ENCODE peak calls at places on chromosomes 11 and 22, in four cellular contexts. G is left ventricle myocardium inferior, Q is A549, O is heart left ventricle. E is an unnamed sample. For H3K4me1, the result is how much of the 10 kb centered on the place peaks cover.

GRCh38 chr11:61654397-61654829 is 25.8 kb upstream of the DAGLA start:
- DNase-seq in G (peak), Q (no peak), O (peak), E (peak)

GRCh38 chr11:59206635-59207034 is 6.1 kb downstream of the MPEG1 start:
- DNase-seq in G (no peak), Q (peak), O (no peak), E (no peak)

GRCh38 chr22:37485006-37485713 is 1.0 kb downstream of the MFNG start:
- DNase-seq in G (no peak), Q (no peak), O (no peak), E (no peak)

GRCh38 chr22:37563153-37564081 is 3.1 kb downstream of the CDC42EP1 start:
- DNase-seq in G (peak), Q (peak), O (no peak), E (peak)

GRCh38 chr22:35457729-35458546 is 58.0 kb downstream of the MCM5 start:
- DNase-seq in G (no peak), Q (no peak), O (no peak), E (no peak)

GRCh38 chr11:77223797-77224196 is 77.7 kb downstream of the GDPD4 start:
- DNase-seq in G (no peak), Q (no peak), O (no peak), E (no peak)

GRCh38 chr11:57648791-57649735 is 649 bp downstream of the YPEL4 start:
- DNase-seq in G (no peak), Q (no peak), O (peak), E (no peak)

GRCh38 chr11:77634724-77635123 is 2.9 kb downstream of the CLNS1A start:
- DNase-seq in G (no peak), Q (no peak), O (no peak), E (no peak)

GRCh38 chr11:101583180-101584128 is at the start of gene TRPC6:
- DNase-seq in G (peak), Q (peak), O (peak), E (peak)

GRCh38 chr11:2525166-2525861 is 80.5 kb downstream of the KCNQ1 start:
- DNase-seq in G (peak), Q (no peak), O (peak), E (peak)

GRCh38 chr11:64784813-64785581 is 6.7 kb upstream of the SF1 start:
- DNase-seq in G (no peak), Q (no peak), O (no peak), E (no peak)

GRCh38 chr11:110728883-110729282 is 16.6 kb upstream of the ARHGAP20 start:
- DNase-seq in G (no peak), Q (no peak), O (no peak), E (no peak)

GRCh38 chr22:17777005-17777716 is 2.9 kb upstream of the BID start:
- DNase-seq in G (no peak), Q (no peak), O (peak), E (peak)

GRCh38 chr11:104060004-104060403 is 23.6 kb downstream of the DDI1 start:
- DNase-seq in G (no peak), Q (no peak), O (no peak), E (no peak)

GRCh38 chr22:42468841-42469240 is 36.6 kb upstream of the NFAM1 start:
- DNase-seq in G (no peak), Q (no peak), O (no peak), E (peak)

GRCh38 chr22:39562839-39563489 is 7.6 kb upstream of the CACNA1I start:
- DNase-seq in G (no peak), Q (no peak), O (no peak), E (no peak)

GRCh38 chr22:40789131-40789530 is 30.0 kb downstream of the SLC25A17 start:
- DNase-seq in G (no peak), Q (no peak), O (no peak), E (no peak)

GRCh38 chr11:124724854-124725718 is 14.7 kb upstream of the NRGN start:
- DNase-seq in G (no peak), Q (no peak), O (no peak), E (no peak)

GRCh38 chr22:42644422-42645340 is 4.3 kb upstream of the ATP5MGL start:
- DNase-seq in G (peak), Q (no peak), O (peak), E (peak)

GRCh38 chr11:65560555-65561418 is 2.6 kb upstream of the LTBP3 start:
- DNase-seq in G (peak), Q (peak), O (no peak), E (peak)

GRCh38 chr11:83222499-83222898 is 29.0 kb downstream of the ANKRD42 start:
- DNase-seq in G (no peak), Q (no peak), O (no peak), E (no peak)

GRCh38 chr22:37796079-37796478 is 11.7 kb upstream of the GCAT start:
- DNase-seq in G (no peak), Q (no peak), O (no peak), E (no peak)

GRCh38 chr22:36768616-36769015 is 7.3 kb downstream of the IFT27 start:
- DNase-seq in G (no peak), Q (no peak), O (no peak), E (no peak)

GRCh38 chr11:101428918-101429317 is 154.9 kb downstream of the TRPC6 start:
- DNase-seq in G (no peak), Q (peak), O (no peak), E (no peak)

GRCh38 chr22:25540128-25540790 is 24.2 kb upstream of the GRK3 start:
- DNase-seq in G (no peak), Q (no peak), O (no peak), E (no peak)

GRCh38 chr11:57251491-57252104 is 14.5 kb upstream of the APLNR start:
- DNase-seq in G (peak), Q (no peak), O (no peak), E (no peak)

GRCh38 chr11:10072142-10072541 is 221.9 kb downstream of the SBF2 start:
- DNase-seq in G (no peak), Q (no peak), O (no peak), E (no peak)

GRCh38 chr22:36398602-36399472 is 11.1 kb upstream of the MYH9 start:
- DNase-seq in G (no peak), Q (no peak), O (no peak), E (no peak)

GRCh38 chr11:119374632-119375394 is 6.7 kb downstream of the USP2 start:
- DNase-seq in G (no peak), Q (no peak), O (no peak), E (peak)

GRCh38 chr22:20395181-20395896 is 1.4 kb downstream of the ZNF74 start:
- DNase-seq in G (no peak), Q (no peak), O (no peak), E (peak)

GRCh38 chr22:20302438-20303228 is 17.2 kb downstream of the DGCR6L start:
- DNase-seq in G (no peak), Q (no peak), O (peak), E (no peak)

GRCh38 chr11:75275581-75275980 is 35.0 kb downstream of the TPBGL start:
- DNase-seq in G (peak), Q (no peak), O (peak), E (peak)

GRCh38 chr22:49780281-49780991 is 47.2 kb downstream of the BRD1 start:
- DNase-seq in G (peak), Q (no peak), O (no peak), E (peak)
- H3K4me1 ChIP-seq in G (under half), Q (under half), O (under half), E (under half)

GRCh38 chr22:26610983-26611382 is 6.8 kb downstream of the CRYBB1 start:
- DNase-seq in G (no peak), Q (peak), O (no peak), E (no peak)
- H3K4me1 ChIP-seq in G (under half), Q (under half), O (under half), E (under half)

GRCh38 chr11:13114566-13115465 is 105.7 kb downstream of the RASSF10 start:
- DNase-seq in G (no peak), Q (peak), O (no peak), E (no peak)
- H3K4me1 ChIP-seq in G (under half), Q (half or more), O (under half), E (under half)

GRCh38 chr11:114115406-114116054 is 56.0 kb downstream of the ZBTB16 start:
- DNase-seq in G (no peak), Q (no peak), O (no peak), E (no peak)
- H3K4me1 ChIP-seq in G (half or more), Q (under half), O (half or more), E (under half)

GRCh38 chr11:27353593-27354358 is 9.2 kb downstream of the CCDC34 start:
- DNase-seq in G (no peak), Q (no peak), O (no peak), E (no peak)

GRCh38 chr11:27356624-27357222 is 6.3 kb downstream of the CCDC34 start:
- DNase-seq in G (no peak), Q (no peak), O (no peak), E (no peak)

GRCh38 chr11:27354359-27354965 is 8.6 kb downstream of the CCDC34 start:
- DNase-seq in G (no peak), Q (no peak), O (no peak), E (no peak)

GRCh38 chr11:27357250-27357649 is 5.8 kb downstream of the CCDC34 start:
- DNase-seq in G (no peak), Q (no peak), O (no peak), E (no peak)

GRCh38 chr11:27355575-27356104 is 7.4 kb downstream of the CCDC34 start:
- DNase-seq in G (no peak), Q (no peak), O (no peak), E (no peak)
- H3K4me1 ChIP-seq in G (under half), Q (half or more), O (under half), E (under half)

GRCh38 chr11:16114978-16115871 is 241.1 kb downstream of the SOX6 start:
- DNase-seq in G (no peak), Q (no peak), O (no peak), E (no peak)
- H3K4me1 ChIP-seq in G (under half), Q (under half), O (under half), E (under half)

DNA sequence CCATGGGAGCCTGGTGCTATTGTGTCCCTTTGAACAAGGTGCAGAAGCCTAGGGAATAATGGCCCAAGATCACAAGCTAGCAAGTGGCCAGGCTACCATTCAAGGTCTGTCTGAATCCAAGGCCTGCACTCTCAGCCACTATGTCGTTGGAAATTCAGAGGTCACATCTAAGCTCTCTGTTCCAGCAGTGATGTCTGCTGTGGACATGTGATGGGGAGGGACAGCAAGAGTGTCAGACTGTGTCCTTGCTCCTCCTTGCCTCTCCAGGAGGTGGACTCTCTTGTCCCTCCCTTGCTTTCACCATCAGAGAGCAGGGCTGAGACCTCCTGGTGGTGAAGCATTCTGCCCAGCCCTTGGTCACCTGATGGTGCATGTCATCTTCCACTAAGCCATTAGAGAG is 37.2 kb upstream of the SUSD2 start:
- DNase-seq in G (no peak), Q (no peak), O (no peak), E (no peak)
- H3K4me1 ChIP-seq in G (half or more), Q (under half), O (half or more), E (under half)

DNA sequence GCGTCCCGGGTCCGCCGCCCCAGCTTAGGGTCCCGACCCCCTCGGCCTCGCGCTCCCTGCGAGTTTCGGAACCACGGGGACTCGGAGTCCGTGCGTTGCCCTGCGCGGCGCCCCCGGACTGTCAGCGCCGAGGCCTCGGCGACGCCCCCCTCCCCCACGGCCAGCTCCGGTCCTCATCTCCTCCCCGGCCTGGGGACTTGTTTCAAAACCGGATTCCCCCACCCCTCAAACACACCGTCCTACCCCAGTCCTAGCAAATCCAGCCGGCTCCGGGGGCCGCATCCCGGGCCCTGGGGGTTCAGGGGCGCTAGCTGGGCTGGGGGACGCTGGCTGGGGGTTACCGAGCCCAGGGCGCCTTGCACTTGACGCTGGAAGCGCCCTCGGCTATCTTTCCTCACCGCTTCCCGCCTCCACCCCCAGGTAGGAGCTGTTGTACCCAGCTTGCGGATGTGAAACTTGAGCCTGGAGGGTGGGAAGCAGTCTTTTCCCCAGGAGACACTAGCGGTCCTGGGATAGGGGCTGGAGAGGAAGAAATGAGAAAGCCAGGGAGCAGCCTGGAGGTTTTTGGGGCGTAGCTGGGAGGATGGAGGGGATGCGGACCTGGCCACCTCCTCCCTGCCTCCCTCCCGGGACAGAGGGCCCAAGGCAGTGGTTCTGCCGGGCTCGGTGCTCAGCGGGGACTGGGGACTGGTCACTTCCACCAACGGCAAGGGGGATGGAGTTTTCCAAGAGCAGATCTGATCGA is 560 bp downstream of the FBLN1 start:
- DNase-seq in G (no peak), Q (no peak), O (no peak), E (peak)
- H3K4me1 ChIP-seq in G (under half), Q (under half), O (under half), E (under half)

E was measured in aorta.